ENCODE peak calls at places on chromosomes 5 and 9, in five cellular contexts. One of them, this sample, is unnamed.

GRCh38 chr5:17157916-17158529 is 59.4 kb upstream of the BASP1 start:
- DNase-seq in activated T-cell treated with anti-CD3 and anti-CD28 coated beads for 1 hour: no peak
- DNase-seq in CD8-positive, alpha-beta memory T cell: no peak
- DNase-seq in HFF-Myc: no peak
- DNase-seq in Calu3: no peak
- DNase-seq in this sample: no peak

GRCh38 chr5:132483101-132483500 is 7.5 kb downstream of the IRF1 start:
- DNase-seq in activated T-cell treated with anti-CD3 and anti-CD28 coated beads for 1 hour: no peak
- DNase-seq in CD8-positive, alpha-beta memory T cell: no peak
- DNase-seq in HFF-Myc: no peak
- DNase-seq in Calu3: no peak
- DNase-seq in this sample: no peak

GRCh38 chr9:130820135-130820738 is 14.8 kb upstream of the ABL1 start:
- DNase-seq in activated T-cell treated with anti-CD3 and anti-CD28 coated beads for 1 hour: no peak
- DNase-seq in CD8-positive, alpha-beta memory T cell: no peak
- DNase-seq in HFF-Myc: no peak
- DNase-seq in Calu3: no peak
- DNase-seq in this sample: no peak

GRCh38 chr9:15373201-15373530 is 49.5 kb upstream of the SNAPC3 start:
- DNase-seq in activated T-cell treated with anti-CD3 and anti-CD28 coated beads for 1 hour: no peak
- DNase-seq in CD8-positive, alpha-beta memory T cell: no peak
- DNase-seq in HFF-Myc: peak; percentile 37
- DNase-seq in Calu3: no peak
- DNase-seq in this sample: no peak

GRCh38 chr5:111507276-111507675 is 5.1 kb downstream of the STARD4 start:
- DNase-seq in activated T-cell treated with anti-CD3 and anti-CD28 coated beads for 1 hour: no peak
- DNase-seq in CD8-positive, alpha-beta memory T cell: no peak
- DNase-seq in HFF-Myc: no peak
- DNase-seq in Calu3: no peak
- DNase-seq in this sample: no peak

GRCh38 chr5:123813937-123814624 is 302.1 kb downstream of the CSNK1G3 start:
- DNase-seq in activated T-cell treated with anti-CD3 and anti-CD28 coated beads for 1 hour: no peak
- DNase-seq in CD8-positive, alpha-beta memory T cell: no peak
- DNase-seq in HFF-Myc: peak; percentile 43
- DNase-seq in Calu3: no peak
- DNase-seq in this sample: no peak

GRCh38 chr9:14058078-14058688 is 255.8 kb downstream of the NFIB start:
- DNase-seq in activated T-cell treated with anti-CD3 and anti-CD28 coated beads for 1 hour: no peak
- DNase-seq in CD8-positive, alpha-beta memory T cell: no peak
- DNase-seq in HFF-Myc: no peak
- DNase-seq in Calu3: no peak
- DNase-seq in this sample: no peak

GRCh38 chr5:92380069-92380770 is 997.1 kb upstream of the ARRDC3 start:
- DNase-seq in activated T-cell treated with anti-CD3 and anti-CD28 coated beads for 1 hour: no peak
- DNase-seq in CD8-positive, alpha-beta memory T cell: no peak
- DNase-seq in HFF-Myc: no peak
- DNase-seq in Calu3: no peak
- DNase-seq in this sample: no peak

GRCh38 chr9:96884443-96884842 is 30.1 kb upstream of the ZNF782 start:
- DNase-seq in activated T-cell treated with anti-CD3 and anti-CD28 coated beads for 1 hour: no peak
- DNase-seq in CD8-positive, alpha-beta memory T cell: no peak
- DNase-seq in HFF-Myc: peak; percentile 26
- DNase-seq in Calu3: peak; percentile 74
- DNase-seq in this sample: no peak

GRCh38 chr5:16870878-16871277 is 65.2 kb downstream of the MYO10 start:
- DNase-seq in activated T-cell treated with anti-CD3 and anti-CD28 coated beads for 1 hour: no peak
- DNase-seq in CD8-positive, alpha-beta memory T cell: no peak
- DNase-seq in HFF-Myc: no peak
- DNase-seq in Calu3: no peak
- DNase-seq in this sample: no peak